ENCODE peak calls at places on chromosomes 7 and 10, in seven cellular contexts. One of them, this sample, is unnamed.

GRCh38 chr7:4091767-4092166 is 590.3 kb upstream of the FOXK1 start:
- DNase-seq in choroid plexus epithelial cell: no peak
- DNase-seq in CD8-positive, alpha-beta T cell: no peak
- DNase-seq in lower leg skin: no peak
- DNase-seq in body of pancreas: no peak
- DNase-seq in PC-3: peak; percentile 3
- DNase-seq in endothelial cell: no peak
- DNase-seq in this sample: no peak

GRCh38 chr10:46544989-46545791 is 11.3 kb downstream of the GPRIN2 start:
- DNase-seq in endothelial cell: no peak
- DNase-seq in choroid plexus epithelial cell: peak; percentile 57
- DNase-seq in PC-3: peak; percentile 34
- DNase-seq in lower leg skin: peak; percentile 86
- DNase-seq in CD8-positive, alpha-beta T cell: no peak
- DNase-seq in body of pancreas: no peak
- DNase-seq in this sample: no peak

GRCh38 chr10:48582970-48583369 is 21.9 kb downstream of the ARHGAP22 start:
- DNase-seq in lower leg skin: no peak
- DNase-seq in choroid plexus epithelial cell: no peak
- DNase-seq in PC-3: no peak
- DNase-seq in body of pancreas: no peak
- DNase-seq in endothelial cell: no peak
- DNase-seq in CD8-positive, alpha-beta T cell: no peak
- DNase-seq in this sample: no peak

GRCh38 chr7:23654508-23654907 is 25.5 kb upstream of the FAM221A start:
- DNase-seq in body of pancreas: peak; percentile 82
- DNase-seq in endothelial cell: no peak
- DNase-seq in PC-3: peak; percentile 9
- DNase-seq in CD8-positive, alpha-beta T cell: no peak
- DNase-seq in lower leg skin: no peak
- DNase-seq in choroid plexus epithelial cell: peak; percentile 40
- DNase-seq in this sample: no peak

GRCh38 chr7:47337531-47337930 is 244.4 kb downstream of the TNS3 start:
- DNase-seq in lower leg skin: no peak
- DNase-seq in CD8-positive, alpha-beta T cell: no peak
- DNase-seq in choroid plexus epithelial cell: no peak
- DNase-seq in endothelial cell: no peak
- DNase-seq in PC-3: no peak
- DNase-seq in body of pancreas: peak; percentile 13
- DNase-seq in this sample: peak; percentile 43

GRCh38 chr10:112394475-112394875 is 20.6 kb downstream of the ACSL5 start:
- DNase-seq in PC-3: no peak
- DNase-seq in lower leg skin: no peak
- DNase-seq in body of pancreas: no peak
- DNase-seq in endothelial cell: no peak
- DNase-seq in choroid plexus epithelial cell: no peak
- DNase-seq in CD8-positive, alpha-beta T cell: no peak
- DNase-seq in this sample: no peak

GRCh38 chr7:146591976-146592375 is 475.4 kb downstream of the CNTNAP2 start:
- DNase-seq in choroid plexus epithelial cell: no peak
- DNase-seq in PC-3: no peak
- DNase-seq in endothelial cell: no peak
- DNase-seq in CD8-positive, alpha-beta T cell: no peak
- DNase-seq in lower leg skin: no peak
- DNase-seq in body of pancreas: no peak
- DNase-seq in this sample: no peak

GRCh38 chr10:102962259-102962658 is 44.2 kb downstream of the CNNM2 start:
- DNase-seq in lower leg skin: no peak
- DNase-seq in PC-3: no peak
- DNase-seq in CD8-positive, alpha-beta T cell: no peak
- DNase-seq in body of pancreas: no peak
- DNase-seq in endothelial cell: no peak
- DNase-seq in choroid plexus epithelial cell: no peak
- DNase-seq in this sample: no peak

GRCh38 chr10:86367339-86367951 is 850 bp upstream of the GRID1 start:
- DNase-seq in endothelial cell: no peak
- DNase-seq in choroid plexus epithelial cell: peak; percentile 15
- DNase-seq in lower leg skin: peak; percentile 86
- DNase-seq in CD8-positive, alpha-beta T cell: no peak
- DNase-seq in PC-3: no peak
- DNase-seq in body of pancreas: peak; percentile 21
- DNase-seq in this sample: no peak

GRCh38 chr10:104150206-104150605 is 28.2 kb downstream of the SFR1 start:
- DNase-seq in body of pancreas: no peak
- DNase-seq in endothelial cell: no peak
- DNase-seq in choroid plexus epithelial cell: no peak
- DNase-seq in PC-3: no peak
- DNase-seq in CD8-positive, alpha-beta T cell: no peak
- DNase-seq in lower leg skin: no peak
- DNase-seq in this sample: no peak
- TF ChIP-seq CTCF in body of pancreas: no peak
- TF ChIP-seq CTCF in endothelial cell: no peak
- TF ChIP-seq CTCF in choroid plexus epithelial cell: no peak
- TF ChIP-seq CTCF in PC-3: no peak
- TF ChIP-seq CTCF in CD8-positive, alpha-beta T cell: no peak
- TF ChIP-seq CTCF in lower leg skin: no peak
- TF ChIP-seq CTCF in this sample: no peak

GRCh38 chr7:157650801-157651200 is 314.0 kb downstream of the DNAJB6 start:
- DNase-seq in CD8-positive, alpha-beta T cell: no peak
- DNase-seq in choroid plexus epithelial cell: no peak
- DNase-seq in body of pancreas: no peak
- DNase-seq in endothelial cell: no peak
- DNase-seq in PC-3: no peak
- DNase-seq in lower leg skin: no peak
- DNase-seq in this sample: no peak
- TF ChIP-seq CTCF in CD8-positive, alpha-beta T cell: no peak
- TF ChIP-seq CTCF in choroid plexus epithelial cell: no peak
- TF ChIP-seq CTCF in body of pancreas: no peak
- TF ChIP-seq CTCF in endothelial cell: no peak
- TF ChIP-seq CTCF in PC-3: no peak
- TF ChIP-seq CTCF in lower leg skin: no peak
- TF ChIP-seq CTCF in this sample: no peak

GRCh38 chr7:100574362-100575205 is 884 bp upstream of the SAP25 start:
- DNase-seq in body of pancreas: no peak
- DNase-seq in CD8-positive, alpha-beta T cell: no peak
- DNase-seq in choroid plexus epithelial cell: no peak
- DNase-seq in lower leg skin: no peak
- DNase-seq in endothelial cell: no peak
- DNase-seq in PC-3: no peak
- DNase-seq in this sample: no peak

GRCh38 chr7:100575206-100575631 is 1.5 kb upstream of the SAP25 start:
- DNase-seq in PC-3: no peak
- DNase-seq in body of pancreas: no peak
- DNase-seq in CD8-positive, alpha-beta T cell: no peak
- DNase-seq in endothelial cell: no peak
- DNase-seq in choroid plexus epithelial cell: no peak
- DNase-seq in lower leg skin: no peak
- DNase-seq in this sample: no peak

GRCh38 chr7:100572949-100573675 is 588 bp downstream of the SAP25 start:
- DNase-seq in choroid plexus epithelial cell: no peak
- DNase-seq in CD8-positive, alpha-beta T cell: no peak
- DNase-seq in lower leg skin: no peak
- DNase-seq in body of pancreas: no peak
- DNase-seq in endothelial cell: no peak
- DNase-seq in PC-3: no peak
- DNase-seq in this sample: no peak

GRCh38 chr7:100572281-100572948 is 1.3 kb downstream of the SAP25 start:
- DNase-seq in endothelial cell: no peak
- DNase-seq in lower leg skin: no peak
- DNase-seq in PC-3: no peak
- DNase-seq in body of pancreas: no peak
- DNase-seq in choroid plexus epithelial cell: no peak
- DNase-seq in CD8-positive, alpha-beta T cell: no peak
- DNase-seq in this sample: no peak

DNA sequence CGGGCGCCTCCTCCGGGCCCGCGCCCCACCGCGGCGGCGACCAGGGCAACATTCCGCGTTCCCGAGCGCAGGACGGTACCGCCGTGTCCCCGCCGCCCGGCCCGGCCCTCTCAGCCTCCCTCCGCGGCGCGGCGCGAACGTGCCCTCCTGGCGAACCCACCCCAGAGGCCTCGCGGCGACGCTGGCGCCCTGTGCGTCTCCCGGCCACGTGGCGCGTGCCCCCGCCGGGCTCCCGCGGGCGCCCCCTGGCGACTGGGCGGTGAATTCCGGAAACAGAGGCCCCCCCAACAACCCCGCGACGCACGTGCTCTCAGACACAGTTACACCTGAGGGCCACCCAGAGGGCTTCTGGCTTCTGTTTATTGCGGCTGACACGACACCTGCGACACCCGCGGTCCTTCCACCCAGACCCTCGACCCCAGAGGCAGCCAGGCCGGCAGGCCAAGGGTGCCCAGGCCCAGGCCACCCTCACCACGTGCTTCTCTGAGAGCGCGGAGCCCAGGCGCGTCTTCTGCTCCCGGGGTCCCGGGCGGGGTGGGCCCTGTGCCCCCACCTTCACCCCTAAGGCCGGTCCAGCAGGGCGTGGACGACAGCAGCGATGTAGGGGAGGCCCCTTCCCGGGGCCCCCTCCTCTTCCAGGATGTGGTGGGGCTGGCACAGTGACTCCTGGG is at the start of gene SAP25:
- DNase-seq in lower leg skin: no peak
- DNase-seq in body of pancreas: no peak
- DNase-seq in endothelial cell: peak; percentile 52
- DNase-seq in PC-3: no peak
- DNase-seq in choroid plexus epithelial cell: no peak
- DNase-seq in CD8-positive, alpha-beta T cell: no peak
- DNase-seq in this sample: no peak
- TF ChIP-seq CTCF in lower leg skin: no peak
- TF ChIP-seq CTCF in body of pancreas: no peak
- TF ChIP-seq CTCF in endothelial cell: peak; percentile 58
- TF ChIP-seq CTCF in PC-3: no peak
- TF ChIP-seq CTCF in choroid plexus epithelial cell: peak; percentile 7
- TF ChIP-seq CTCF in CD8-positive, alpha-beta T cell: no peak
- TF ChIP-seq CTCF in this sample: peak; percentile 5

DNA sequence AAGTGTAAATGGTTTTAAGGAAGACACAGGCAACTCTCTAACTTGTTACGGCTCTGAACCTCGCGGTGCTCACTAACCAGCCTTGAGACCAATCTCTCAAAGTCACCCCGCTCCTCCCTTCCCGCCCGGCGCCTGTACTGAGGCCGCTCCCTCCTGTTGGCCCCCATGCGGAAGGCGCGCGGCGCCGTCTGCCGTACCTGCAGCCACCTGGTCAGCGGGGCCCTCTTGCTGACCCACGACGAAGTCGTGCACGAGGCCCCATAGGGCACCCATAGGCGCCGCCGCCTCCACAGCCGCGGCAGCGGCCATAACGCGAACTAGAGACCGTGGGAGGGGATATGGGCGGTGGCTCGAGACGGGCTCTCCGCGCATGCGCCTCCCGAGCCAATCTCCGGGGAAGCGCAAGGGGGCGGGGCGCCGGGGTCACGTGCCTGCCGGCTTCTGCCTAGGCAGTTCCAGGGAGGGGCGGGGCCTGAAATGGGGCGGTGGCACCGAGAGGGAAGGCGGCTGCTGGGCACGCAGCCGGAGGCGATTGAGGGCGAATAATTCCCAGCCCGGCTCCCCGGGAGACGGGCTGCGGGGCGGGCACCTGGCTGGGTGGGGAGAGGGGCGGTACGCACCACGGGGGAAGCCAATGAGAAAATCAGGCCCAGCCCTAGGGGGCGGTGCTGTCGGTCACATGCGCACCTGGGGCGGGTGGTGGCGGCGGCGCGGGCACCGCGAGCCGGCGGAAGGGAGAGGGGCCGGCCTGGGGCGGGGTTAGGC is at the start of gene MMS19:
- DNase-seq in endothelial cell: peak; percentile 100
- DNase-seq in lower leg skin: peak; percentile 100
- DNase-seq in body of pancreas: peak; percentile 100
- DNase-seq in choroid plexus epithelial cell: peak; percentile 99
- DNase-seq in CD8-positive, alpha-beta T cell: peak; percentile 99
- DNase-seq in PC-3: peak; percentile 93
- DNase-seq in this sample: peak; percentile 99
- TF ChIP-seq CTCF in endothelial cell: peak; percentile 36
- TF ChIP-seq CTCF in lower leg skin: no peak
- TF ChIP-seq CTCF in body of pancreas: peak; percentile 31
- TF ChIP-seq CTCF in choroid plexus epithelial cell: no peak
- TF ChIP-seq CTCF in CD8-positive, alpha-beta T cell: no peak
- TF ChIP-seq CTCF in PC-3: no peak
- TF ChIP-seq CTCF in this sample: no peak

DNA sequence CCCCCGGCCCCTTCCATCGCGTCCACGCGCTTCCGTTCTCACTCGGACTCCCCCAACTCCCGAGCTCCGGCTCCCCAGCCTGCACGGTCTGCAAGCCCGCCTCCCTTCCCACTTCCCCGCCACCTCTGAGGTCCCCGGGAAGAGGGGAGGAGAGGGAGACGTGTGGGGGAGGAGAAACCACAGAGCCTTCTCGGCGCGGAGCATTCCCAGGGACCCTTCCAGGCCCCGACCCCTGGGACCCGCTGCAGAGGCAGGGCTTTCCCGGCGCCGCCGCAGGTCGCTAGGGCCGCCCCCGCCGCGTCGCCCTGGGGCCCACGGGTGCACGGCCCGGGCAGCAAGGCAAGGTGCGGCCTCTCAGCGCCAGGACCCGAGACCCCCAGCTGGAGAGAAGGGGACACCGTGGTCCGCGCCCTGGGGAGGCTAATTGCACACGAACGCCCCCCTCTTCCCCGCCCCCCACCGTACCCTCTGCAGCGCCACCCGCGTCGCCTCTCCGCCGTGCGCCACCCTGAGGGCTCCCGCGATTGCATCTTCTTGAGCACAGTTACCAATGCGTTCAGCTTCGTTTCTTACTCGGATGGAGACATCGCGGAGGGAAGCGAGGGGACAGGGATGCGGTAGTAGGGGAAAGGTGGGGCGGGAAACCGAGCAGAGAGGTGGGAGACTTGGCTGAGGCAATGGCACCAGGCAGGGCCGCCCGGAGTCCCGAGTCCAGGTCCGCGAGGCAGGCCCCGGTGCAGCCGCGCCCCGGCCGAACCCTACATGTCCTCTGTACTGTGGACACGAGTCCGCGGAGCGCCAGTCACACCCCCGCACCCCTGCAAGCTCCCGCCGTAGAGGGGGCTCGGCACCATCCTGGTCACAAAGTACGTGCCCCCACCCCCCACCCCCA is 29.0 kb downstream of the SKIDA1 start:
- DNase-seq in body of pancreas: peak; percentile 57
- DNase-seq in lower leg skin: peak; percentile 87
- DNase-seq in PC-3: peak; percentile 44
- DNase-seq in endothelial cell: peak; percentile 57
- DNase-seq in choroid plexus epithelial cell: no peak
- DNase-seq in CD8-positive, alpha-beta T cell: peak; percentile 37
- DNase-seq in this sample: peak; percentile 73
- TF ChIP-seq CTCF in body of pancreas: peak; percentile 16
- TF ChIP-seq CTCF in lower leg skin: no peak
- TF ChIP-seq CTCF in PC-3: peak; percentile 54
- TF ChIP-seq CTCF in endothelial cell: no peak
- TF ChIP-seq CTCF in choroid plexus epithelial cell: peak; percentile 40
- TF ChIP-seq CTCF in CD8-positive, alpha-beta T cell: peak; percentile 23
- TF ChIP-seq CTCF in this sample: peak; percentile 55